ENCODE peak calls at places on chromosomes 4 and X, in eight cellular contexts. R, H, W, J, B, E, T and O are unnamed samples.

GRCh38 chr4:139740531-139741041 is 75.0 kb downstream of the MGST2 start:
- DNase-seq in R (peak), H (peak), W (peak), J (no peak), B (peak), E (peak), T (no peak), O (peak)

GRCh38 chr4:151922306-151922705 is 161.5 kb upstream of the GATB start:
- DNase-seq in R (no peak), H (no peak), W (no peak), J (no peak), B (no peak), E (no peak), T (no peak), O (no peak)

GRCh38 chr4:101191302-101192098 is 155.8 kb downstream of the PPP3CA start:
- DNase-seq in R (peak), H (peak), W (peak), J (no peak), B (peak), E (peak), T (no peak), O (peak)

GRCh38 chrX:22652596-22652995 is 347.2 kb upstream of the DDX53 start:
- DNase-seq in R (no peak), H (no peak), W (peak), J (no peak), B (peak), E (peak), T (no peak), O (no peak)

GRCh38 chrX:68163446-68163845 is 269.8 kb downstream of the OPHN1 start:
- DNase-seq in R (no peak), H (no peak), W (no peak), J (no peak), B (no peak), E (no peak), T (no peak), O (no peak)

GRCh38 chrX:140164383-140164782 is 199.1 kb upstream of the CXorf66 start:
- DNase-seq in R (no peak), H (no peak), W (no peak), J (no peak), B (no peak), E (no peak), T (no peak), O (no peak)

GRCh38 chr4:185534850-185535761 is at the start of gene PDLIM3:
- DNase-seq in R (peak), H (peak), W (peak), J (peak), B (no peak), E (peak), T (no peak), O (peak)

GRCh38 chr4:88706574-88706973 is 8.9 kb upstream of the NAP1L5 start:
- DNase-seq in R (peak), H (no peak), W (peak), J (no peak), B (peak), E (no peak), T (no peak), O (no peak)

GRCh38 chrX:139167282-139167681 is 363.3 kb upstream of the F9 start:
- DNase-seq in R (no peak), H (no peak), W (no peak), J (no peak), B (no peak), E (no peak), T (no peak), O (no peak)

GRCh38 chr4:61397174-61397573 is 197.0 kb downstream of the ADGRL3 start:
- DNase-seq in R (no peak), H (no peak), W (no peak), J (no peak), B (no peak), E (no peak), T (no peak), O (no peak)

GRCh38 chr4:123481034-123481433 is 84.4 kb downstream of the SPRY1 start:
- DNase-seq in R (no peak), H (no peak), W (no peak), J (no peak), B (peak), E (no peak), T (no peak), O (no peak)

GRCh38 chr4:72243641-72244040 is 211.8 kb downstream of the NPFFR2 start:
- DNase-seq in R (no peak), H (no peak), W (no peak), J (no peak), B (no peak), E (no peak), T (no peak), O (no peak)

DNA sequence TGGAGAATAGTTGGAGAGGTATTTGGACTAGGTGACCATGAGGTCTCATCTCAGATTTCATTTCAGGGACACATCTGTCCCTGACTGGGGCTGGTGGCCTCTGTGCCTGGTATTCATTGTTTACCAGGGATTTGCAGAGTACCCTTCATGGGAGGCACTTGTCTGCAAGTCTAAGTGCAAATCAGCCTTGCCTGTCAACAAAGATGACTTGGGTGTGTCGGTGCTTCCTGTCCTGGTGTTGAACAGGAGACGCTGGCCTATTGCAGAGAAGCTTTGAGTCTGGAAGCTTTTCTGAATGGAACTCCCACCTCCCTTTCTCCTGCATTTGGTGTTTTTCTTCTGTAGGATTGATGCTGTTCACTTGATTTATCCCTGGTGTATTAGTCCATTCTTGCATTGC is 104.1 kb downstream of the TNIP2 start:
- DNase-seq in R (no peak), H (no peak), W (no peak), J (no peak), B (no peak), E (peak), T (no peak), O (no peak)
- TF ChIP-seq POLR2A in R (no peak), H (no peak), W (no peak), J (no peak), B (no peak), E (no peak), T (no peak), O (no peak)

GRCh38 chr4:13484045-13484748 is at the start of gene RAB28:
- DNase-seq in R (peak), H (peak), W (peak), J (peak), B (peak), E (peak), T (peak), O (peak)
- TF ChIP-seq POLR2A in R (peak), H (no peak), W (peak), J (peak), B (peak), E (peak), T (no peak), O (no peak)

GRCh38 chr4:7530932-7531639 is 96.4 kb upstream of the PSAPL1 start:
- DNase-seq in R (no peak), H (no peak), W (no peak), J (no peak), B (no peak), E (no peak), T (no peak), O (no peak)
- TF ChIP-seq POLR2A in R (no peak), H (no peak), W (no peak), J (no peak), B (no peak), E (no peak), T (no peak), O (no peak)

GRCh38 chrX:154027003-154027402 is 7.3 kb upstream of the IRAK1 start:
- DNase-seq in R (no peak), H (no peak), W (no peak), J (no peak), B (no peak), E (no peak), T (no peak), O (no peak)
- TF ChIP-seq POLR2A in R (no peak), H (no peak), W (no peak), J (no peak), B (no peak), E (no peak), T (no peak), O (no peak)